ENCODE peak calls at places on chromosome 21, in five cellular contexts. K, I, G, P and H are unnamed samples.

GRCh38 chr21:34603002-34603709 is 11.8 kb downstream of the RCAN1 start:
- ATAC-seq in I (peak), G (peak), K (peak), P (peak), H (peak)

GRCh38 chr21:39675595-39675994 is 62.9 kb downstream of the B3GALT5 start:
- ATAC-seq in I (no peak), K (no peak), G (no peak), P (no peak), H (no peak)

GRCh38 chr21:25462517-25462971 is 144.7 kb downstream of the MRPL39 start:
- ATAC-seq in I (peak), P (no peak), K (no peak), G (no peak), H (peak)

GRCh38 chr21:37474342-37474741 is 107.8 kb downstream of the DYRK1A start:
- ATAC-seq in I (no peak), K (no peak), P (no peak), G (no peak), H (no peak)

GRCh38 chr21:42777757-42778344 is 101.5 kb downstream of the WDR4 start:
- ATAC-seq in I (no peak), G (no peak), K (no peak), P (no peak), H (no peak)

GRCh38 chr21:41805643-41806042 is 38.8 kb upstream of the RIPK4 start:
- ATAC-seq in P (no peak), K (no peak), G (no peak), I (no peak), H (no peak)

GRCh38 chr21:38955495-38955894 is 149.8 kb downstream of the ETS2 start:
- ATAC-seq in G (no peak), I (no peak), P (no peak), K (no peak), H (no peak)

GRCh38 chr21:44058981-44059380 is 46.9 kb downstream of the TRAPPC10 start:
- ATAC-seq in K (no peak), G (no peak), I (no peak), P (no peak), H (no peak)

GRCh38 chr21:31693222-31693621 is 33.7 kb downstream of the SOD1 start:
- ATAC-seq in K (no peak), G (no peak), I (no peak), P (no peak), H (no peak)

GRCh38 chr21:38631171-38631570 is 132.9 kb upstream of the ERG start:
- ATAC-seq in I (no peak), P (no peak), K (no peak), G (no peak), H (no peak)

GRCh38 chr21:42392731-42393442 is 3.0 kb downstream of the TMPRSS3 start:
- ATAC-seq in G (no peak), K (peak), I (peak), P (peak), H (peak)

GRCh38 chr21:45031231-45032191 is 42.9 kb upstream of the ADARB1 start:
- ATAC-seq in I (no peak), G (no peak), P (no peak), K (no peak), H (no peak)

GRCh38 chr21:45410151-45410864 is 5.3 kb downstream of the COL18A1 start:
- ATAC-seq in I (no peak), P (no peak), G (no peak), K (no peak), H (no peak)

GRCh38 chr21:22791986-22792560 is 1793.9 kb downstream of the NCAM2 start:
- ATAC-seq in G (no peak), P (peak), K (no peak), I (no peak), H (no peak)

GRCh38 chr21:20258542-20258941 is 739.7 kb upstream of the NCAM2 start:
- ATAC-seq in K (no peak), P (no peak), G (no peak), I (no peak), H (no peak)

GRCh38 chr21:34609244-34609950 is 5.5 kb downstream of the RCAN1 start:
- ATAC-seq in G (no peak), P (no peak), K (no peak), I (no peak), H (no peak)

GRCh38 chr21:41682719-41683179 is 84.1 kb downstream of the RIPK4 start:
- ATAC-seq in I (no peak), P (no peak), K (no peak), G (no peak), H (no peak)

GRCh38 chr21:17185685-17186084 is 327.2 kb upstream of the CXADR start:
- ATAC-seq in K (no peak), I (no peak), G (no peak), P (no peak), H (no peak)

GRCh38 chr21:34908424-34909055 is 140.6 kb downstream of the RUNX1 start:
- ATAC-seq in K (no peak), G (no peak), I (no peak), P (no peak), H (no peak)

GRCh38 chr21:41426656-41427311 is 745 bp downstream of the MX1 start:
- ATAC-seq in G (peak), I (peak), K (no peak), P (no peak), H (no peak)

GRCh38 chr21:34042735-34043134 is 30.6 kb upstream of the MRPS6 start:
- ATAC-seq in P (no peak), G (no peak), K (no peak), I (no peak), H (peak)

GRCh38 chr21:42855143-42855936 is 24.0 kb downstream of the WDR4 start:
- ATAC-seq in G (no peak), P (no peak), I (no peak), K (no peak), H (no peak)

GRCh38 chr21:33998402-33998801 is 75.0 kb upstream of the MRPS6 start:
- ATAC-seq in K (no peak), I (peak), P (peak), G (no peak), H (no peak)

GRCh38 chr21:41895643-41896493 is 16.7 kb upstream of the PRDM15 start:
- ATAC-seq in P (peak), G (no peak), I (peak), K (peak), H (peak)

GRCh38 chr21:28805885-28806284 is 186.8 kb downstream of the LTN1 start:
- ATAC-seq in G (no peak), I (no peak), P (no peak), K (no peak), H (no peak)

GRCh38 chr21:45034556-45035476 is 39.6 kb upstream of the ADARB1 start:
- ATAC-seq in I (no peak), G (no peak), P (no peak), K (no peak), H (no peak)

GRCh38 chr21:46604329-46604974 is 430 bp downstream of the S100B start:
- ATAC-seq in I (no peak), G (no peak), K (no peak), P (no peak), H (no peak)

GRCh38 chr21:46157987-46158451 is 2.6 kb upstream of the FTCD start:
- ATAC-seq in I (no peak), P (no peak), K (no peak), G (no peak), H (no peak)

GRCh38 chr21:35478096-35479080 is 429.3 kb upstream of the RUNX1 start:
- ATAC-seq in I (peak), K (no peak), G (no peak), P (no peak), H (no peak)

GRCh38 chr21:36955783-36956182 is 10.7 kb downstream of the HLCS start:
- ATAC-seq in G (no peak), I (no peak), P (no peak), K (no peak), H (no peak)

GRCh38 chr21:46489162-46489663 is 30.5 kb downstream of the DIP2A start:
- ATAC-seq in I (peak), P (no peak), K (no peak), G (no peak), H (no peak)

GRCh38 chr21:37605006-37605405 is 238.4 kb downstream of the DYRK1A start:
- ATAC-seq in I (no peak), P (no peak), G (no peak), K (no peak), H (no peak)

GRCh38 chr21:29176721-29177120 is 46.3 kb downstream of the MAP3K7CL start:
- ATAC-seq in P (no peak), K (no peak), G (no peak), I (no peak), H (no peak)